ENCODE peak calls at places on chromosomes 5 and 9, in six cellular contexts. R is NT2/D1, U is GM12878, B is HCT116, T is K562, N is HepG2. H is an unnamed sample.

GRCh38 chr9:89616411-89616810 is 11.6 kb downstream of the GADD45G start:
- DNase-seq in N (no peak), B (no peak), R (no peak), T (no peak), U (no peak), H (no peak)

GRCh38 chr9:129036923-129037766 is 719 bp downstream of the MIGA2 start:
- DNase-seq in U (no peak), B (no peak), R (no peak), N (no peak), T (peak), H (no peak)

GRCh38 chr9:133747309-133747708 is 9.2 kb upstream of the SARDH start:
- DNase-seq in N (no peak), T (no peak), B (no peak), R (no peak), U (no peak), H (no peak)

GRCh38 chr9:137255448-137256114 is 454 bp downstream of the NELFB start:
- DNase-seq in T (no peak), R (no peak), N (peak), B (no peak), U (no peak), H (no peak)

GRCh38 chr9:108580021-108580439 is 275.8 kb downstream of the ACTL7B start:
- DNase-seq in T (no peak), N (peak), U (no peak), B (peak), R (no peak), H (no peak)

GRCh38 chr5:132060501-132061161 is at the start of gene IL3:
- DNase-seq in B (no peak), U (no peak), R (no peak), T (no peak), N (no peak), H (no peak)

GRCh38 chr9:89435315-89435823 is 62.5 kb downstream of the SEMA4D start:
- DNase-seq in N (no peak), T (peak), U (no peak), R (peak), B (peak), H (peak)

GRCh38 chr5:135241536-135241935 is 157.5 kb downstream of the MACROH2A1 start:
- DNase-seq in N (no peak), B (no peak), T (no peak), U (no peak), R (no peak), H (no peak)

GRCh38 chr5:178284095-178284675 is 51.6 kb upstream of the PHYKPL start:
- DNase-seq in R (peak), B (peak), N (no peak), T (peak), U (no peak), H (no peak)

GRCh38 chr5:5387192-5387591 is 35.3 kb upstream of the ICE1 start:
- DNase-seq in B (no peak), T (no peak), N (no peak), U (no peak), R (no peak), H (no peak)

GRCh38 chr9:33185406-33185805 is 18.3 kb upstream of the B4GALT1 start:
- DNase-seq in U (no peak), N (no peak), R (no peak), T (no peak), B (no peak), H (no peak)
- TF ChIP-seq ZNF274 in U (no peak), N (no peak), R (no peak), T (no peak), B (no peak), H (no peak)

GRCh38 chr5:72523960-72524582 is 16.9 kb upstream of the ZNF366 start:
- DNase-seq in R (peak), N (peak), B (peak), U (peak), T (no peak), H (no peak)
- TF ChIP-seq ZNF274 in R (no peak), N (no peak), B (no peak), U (no peak), T (no peak), H (no peak)

DNA sequence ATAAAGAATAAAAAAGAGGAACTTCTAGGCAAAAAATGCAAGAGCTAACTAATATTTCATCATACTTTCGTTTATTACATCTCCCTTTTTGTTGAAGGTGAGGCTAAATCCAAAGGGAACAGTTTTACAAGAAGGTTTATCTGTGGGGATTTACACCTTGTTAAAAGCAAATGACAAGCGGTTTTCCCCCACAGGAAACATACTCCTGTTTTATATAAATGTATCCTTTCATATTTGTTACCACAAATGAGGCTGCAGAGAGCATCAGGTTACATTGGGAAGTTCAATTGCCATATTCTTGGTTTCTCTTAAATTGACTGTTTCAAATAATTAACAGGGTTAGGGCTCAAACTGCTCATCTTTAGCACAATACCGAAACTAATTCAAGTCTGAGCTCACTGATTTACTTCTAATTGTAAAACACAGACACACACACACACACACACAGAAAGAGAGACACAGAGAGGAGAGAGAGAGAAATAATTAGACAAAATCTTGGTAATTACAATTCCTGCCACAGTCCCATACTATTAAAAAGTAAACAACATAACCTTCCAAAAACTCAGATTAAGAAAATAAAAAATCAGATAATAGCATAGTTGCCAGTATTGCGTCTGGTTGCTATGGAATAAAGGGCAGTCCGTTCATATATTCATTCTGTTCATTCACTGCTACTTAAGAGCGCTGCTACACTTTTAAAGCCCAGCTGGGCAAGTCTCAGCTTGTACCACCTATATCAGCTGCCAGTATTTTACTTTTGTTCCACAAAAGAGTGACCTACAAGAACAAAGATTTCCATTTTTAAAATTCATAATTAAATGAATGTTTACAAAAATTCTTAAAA is 17.0 kb downstream of the RFX3 start:
- DNase-seq in U (no peak), T (no peak), R (no peak), N (no peak), B (no peak), H (no peak)
- TF ChIP-seq ZNF274 in U (no peak), T (no peak), R (no peak), N (no peak), B (no peak), H (no peak)

DNA sequence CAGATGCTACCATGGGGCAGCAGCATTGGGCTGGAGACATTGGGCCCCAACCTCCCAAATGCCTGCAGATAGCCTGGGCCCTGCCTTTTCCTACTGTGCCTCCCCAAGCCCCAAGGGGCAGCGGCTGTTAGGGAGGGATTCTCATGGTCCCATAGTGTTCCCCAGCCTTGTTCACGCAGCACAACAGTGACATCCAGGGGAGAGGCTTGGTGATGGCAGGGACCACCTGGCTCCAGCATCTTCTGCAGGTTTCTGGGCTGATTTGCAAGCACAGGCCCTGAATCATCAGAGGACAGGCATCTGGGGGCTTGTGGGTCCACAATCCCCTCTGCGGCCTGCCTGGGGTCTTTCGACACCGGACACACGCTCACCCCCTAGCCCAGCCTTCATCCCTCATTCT is 354.6 kb downstream of the SLIT3 start:
- DNase-seq in N (no peak), B (no peak), U (no peak), T (no peak), R (no peak), H (peak)
- TF ChIP-seq ZNF274 in N (no peak), B (no peak), U (no peak), T (no peak), R (no peak), H (no peak)

GRCh38 chr5:93141969-93142368 is 439.1 kb downstream of the NR2F1-AS1 start:
- DNase-seq in B (no peak), R (no peak), U (no peak), N (no peak), T (no peak), H (no peak)
- TF ChIP-seq ZNF274 in B (no peak), R (no peak), U (no peak), N (no peak), T (no peak), H (no peak)